ENCODE peak calls at places on chromosome 3, in eight cellular contexts. E, M, O, U, R, A, Q and S are unnamed samples.

GRCh38 chr3:38574411-38575278 is 74.8 kb downstream of the SCN5A start:
- DNase-seq in E (peak; percentile 8), M (no peak), O (no peak), U (peak; percentile 10), R (no peak), A (no peak), Q (no peak), S (no peak)

GRCh38 chr3:71713041-71713440 is 12.2 kb downstream of the EIF4E3 start:
- DNase-seq in E (no peak), M (no peak), O (no peak), U (no peak), R (no peak), A (no peak), Q (peak; percentile 55), S (no peak)

GRCh38 chr3:172449468-172450149 is 1.4 kb upstream of the GHSR start:
- DNase-seq in E (peak; percentile 32), M (no peak), O (peak; percentile 51), U (no peak), R (no peak), A (peak; percentile 28), Q (peak; percentile 21), S (peak; percentile 24)

GRCh38 chr3:123159926-123160635 is 41.7 kb upstream of the SEC22A start:
- DNase-seq in E (peak; percentile 4), M (no peak), O (peak; percentile 56), U (no peak), R (no peak), A (no peak), Q (no peak), S (peak; percentile 45)

GRCh38 chr3:187287231-187287630 is 4.3 kb downstream of the MASP1 start:
- DNase-seq in E (no peak), M (no peak), O (no peak), U (no peak), R (no peak), A (no peak), Q (no peak), S (no peak)

GRCh38 chr3:157129782-157130137 is 30.2 kb downstream of the CCNL1 start:
- DNase-seq in E (peak; percentile 59), M (peak; percentile 24), O (no peak), U (no peak), R (no peak), A (peak; percentile 47), Q (peak; percentile 90), S (no peak)

GRCh38 chr3:122690096-122690495 is 9.5 kb downstream of the PARP14 start:
- DNase-seq in E (no peak), M (no peak), O (no peak), U (no peak), R (no peak), A (no peak), Q (no peak), S (no peak)

GRCh38 chr3:60431599-60431958 is 819.7 kb downstream of the FHIT start:
- DNase-seq in E (no peak), M (no peak), O (no peak), U (no peak), R (peak; percentile 68), A (no peak), Q (no peak), S (no peak)

GRCh38 chr3:100891033-100891432 is 102.2 kb downstream of the ABI3BP start:
- DNase-seq in E (no peak), M (no peak), O (peak; percentile 59), U (no peak), R (peak; percentile 4), A (no peak), Q (peak; percentile 39), S (peak; percentile 30)

GRCh38 chr3:182959474-182960350 is 20.6 kb downstream of the DCUN1D1 start:
- DNase-seq in E (no peak), M (no peak), O (no peak), U (no peak), R (no peak), A (no peak), Q (no peak), S (no peak)

GRCh38 chr3:98769436-98769835 is 6.3 kb downstream of the ST3GAL6 start:
- DNase-seq in E (no peak), M (no peak), O (no peak), U (no peak), R (no peak), A (no peak), Q (no peak), S (no peak)

GRCh38 chr3:86867990-86868389 is 123.0 kb downstream of the VGLL3 start:
- DNase-seq in E (no peak), M (no peak), O (peak; percentile 72), U (no peak), R (no peak), A (no peak), Q (no peak), S (peak; percentile 7)

GRCh38 chr3:58047806-58048205 is 39.6 kb downstream of the FLNB start:
- DNase-seq in E (no peak), M (no peak), O (peak; percentile 99), U (no peak), R (no peak), A (no peak), Q (no peak), S (peak; percentile 98)

GRCh38 chr3:134685881-134686802 is 35.3 kb upstream of the KY start:
- DNase-seq in E (no peak), M (no peak), O (peak; percentile 85), U (no peak), R (no peak), A (no peak), Q (no peak), S (peak; percentile 74)

GRCh38 chr3:55636300-55637195 is 149.4 kb upstream of the WNT5A start:
- DNase-seq in E (no peak), M (no peak), O (no peak), U (no peak), R (no peak), A (no peak), Q (no peak), S (no peak)

GRCh38 chr3:47961815-47962606 is 54.2 kb downstream of the MAP4 start:
- DNase-seq in E (no peak), M (no peak), O (peak; percentile 68), U (no peak), R (no peak), A (no peak), Q (peak; percentile 80), S (peak; percentile 26)

GRCh38 chr3:115814778-115815380 is 191.6 kb downstream of the GAP43 start:
- DNase-seq in E (peak; percentile 79), M (peak; percentile 32), O (peak; percentile 80), U (peak; percentile 44), R (peak; percentile 63), A (peak; percentile 54), Q (peak; percentile 60), S (peak; percentile 79)

GRCh38 chr3:100775669-100776068 is 66.4 kb downstream of the TFG start:
- DNase-seq in E (no peak), M (no peak), O (peak; percentile 32), U (no peak), R (no peak), A (no peak), Q (no peak), S (no peak)

GRCh38 chr3:122982202-122983185 is 45.1 kb downstream of the SEMA5B start:
- DNase-seq in E (no peak), M (peak; percentile 59), O (peak; percentile 4), U (no peak), R (no peak), A (peak; percentile 39), Q (no peak), S (no peak)

GRCh38 chr3:41338276-41338675 is 139.0 kb downstream of the CTNNB1 start:
- DNase-seq in E (no peak), M (no peak), O (peak; percentile 69), U (no peak), R (no peak), A (no peak), Q (no peak), S (peak; percentile 45)

GRCh38 chr3:108131105-108131794 is 40.4 kb upstream of the CD47 start:
- DNase-seq in E (no peak), M (no peak), O (peak; percentile 90), U (no peak), R (no peak), A (no peak), Q (peak; percentile 96), S (peak; percentile 86)

GRCh38 chr3:171797873-171798272 is 12.4 kb downstream of the PLD1 start:
- DNase-seq in E (no peak), M (no peak), O (no peak), U (no peak), R (no peak), A (no peak), Q (no peak), S (no peak)

GRCh38 chr3:161177996-161178395 is 43.1 kb upstream of the NMD3 start:
- DNase-seq in E (no peak), M (no peak), O (no peak), U (no peak), R (no peak), A (no peak), Q (no peak), S (no peak)

GRCh38 chr3:167854846-167855245 is 119.3 kb downstream of the SERPINI1 start:
- DNase-seq in E (no peak), M (no peak), O (no peak), U (no peak), R (no peak), A (no peak), Q (no peak), S (no peak)

GRCh38 chr3:8455451-8456117 is 46.0 kb upstream of the LMCD1 start:
- DNase-seq in E (no peak), M (no peak), O (peak; percentile 77), U (no peak), R (no peak), A (no peak), Q (no peak), S (peak; percentile 11)

GRCh38 chr3:127228866-127229265 is 35.9 kb downstream of the PRR23E start:
- DNase-seq in E (no peak), M (no peak), O (no peak), U (no peak), R (no peak), A (no peak), Q (no peak), S (no peak)

GRCh38 chr3:71380096-71380495 is 203.4 kb downstream of the FOXP1 start:
- DNase-seq in E (no peak), M (no peak), O (peak; percentile 11), U (no peak), R (no peak), A (no peak), Q (no peak), S (no peak)

GRCh38 chr3:39249453-39250115 is 30.3 kb downstream of the CX3CR1 start:
- DNase-seq in E (no peak), M (no peak), O (peak; percentile 79), U (no peak), R (peak; percentile 44), A (no peak), Q (peak; percentile 71), S (peak; percentile 55)

GRCh38 chr3:125098929-125099328 is 43.1 kb upstream of the HEG1 start:
- DNase-seq in E (no peak), M (no peak), O (peak; percentile 74), U (no peak), R (no peak), A (no peak), Q (no peak), S (peak; percentile 26)

GRCh38 chr3:40719660-40720287 is 195.0 kb downstream of the ZNF621 start:
- DNase-seq in E (no peak), M (no peak), O (peak; percentile 2), U (no peak), R (no peak), A (no peak), Q (peak; percentile 55), S (no peak)

GRCh38 chr3:72118593-72118992 is 333.6 kb upstream of the PROK2 start:
- DNase-seq in E (no peak), M (no peak), O (no peak), U (no peak), R (no peak), A (no peak), Q (no peak), S (no peak)

GRCh38 chr3:80705290-80705689 is 937.5 kb upstream of the ROBO1 start:
- DNase-seq in E (no peak), M (no peak), O (no peak), U (no peak), R (no peak), A (no peak), Q (no peak), S (no peak)

GRCh38 chr3:163809540-163809993 is 1268.7 kb downstream of the SI start:
- DNase-seq in E (no peak), M (no peak), O (no peak), U (no peak), R (peak; percentile 8), A (no peak), Q (no peak), S (no peak)

GRCh38 chr3:29642393-29643033 is 361.6 kb downstream of the RBMS3 start:
- DNase-seq in E (no peak), M (no peak), O (peak; percentile 52), U (no peak), R (no peak), A (no peak), Q (peak; percentile 72), S (peak; percentile 13)